ENCODE peak calls at places on chromosomes 4 and X, in six cellular contexts. F is stimulated activated naive CD4-positive, alpha-beta T cell treated with Interleukin-2 at 50 U/mL for 16 hours; E is RCC 7860; O is lung; Y is ecto neural progenitor cell; T is stimulated activated CD4-positive, alpha-beta T cell treated with anti-CD3 and anti-CD28 coated beads, Interleukin-2, amount 100 ng/mL, for 48 hours. J is an unnamed sample.

GRCh38 chr4:184536881-184537248 is 62.5 kb upstream of the IRF2 start:
- DNase-seq in T (no peak), O (no peak), E (no peak), F (no peak), Y (no peak), J (no peak)

GRCh38 chr4:113811329-113811728 is 49.8 kb upstream of the CAMK2D start:
- DNase-seq in F (no peak), O (no peak), E (no peak), T (no peak), Y (no peak), J (peak; percentile 23)

GRCh38 chr4:172758586-172759340 is 409.8 kb upstream of the GALNT7 start:
- DNase-seq in O (no peak), F (no peak), E (peak; percentile 63), Y (no peak), T (no peak), J (peak; percentile 66)

GRCh38 chr4:167025651-167026050 is 208.6 kb downstream of the SPOCK3 start:
- DNase-seq in O (no peak), T (no peak), Y (no peak), E (no peak), F (no peak), J (no peak)

GRCh38 chr4:162209706-162210105 is 45.9 kb upstream of the FSTL5 start:
- DNase-seq in F (no peak), O (no peak), E (no peak), Y (no peak), T (no peak), J (no peak)

GRCh38 chr4:117085185-117085701 is at the start of gene TRAM1L1:
- DNase-seq in T (peak; percentile 4), Y (peak; percentile 91), F (no peak), O (peak; percentile 58), E (peak; percentile 19), J (peak; percentile 51)

GRCh38 chrX:20019672-20020365 is 29.0 kb upstream of the BCLAF3 start:
- DNase-seq in E (no peak), O (no peak), Y (no peak), T (no peak), F (no peak), J (no peak)

GRCh38 chr4:128958194-128958593 is 135.1 kb downstream of the SCLT1 start:
- DNase-seq in F (no peak), O (no peak), E (no peak), T (no peak), Y (no peak), J (no peak)

GRCh38 chr4:169724251-169724650 is 33.5 kb downstream of the HPF1 start:
- DNase-seq in Y (no peak), F (no peak), E (no peak), T (no peak), O (no peak), J (peak; percentile 52)

GRCh38 chrX:103002576-103002975 is 61.4 kb downstream of the BEX1 start:
- DNase-seq in Y (no peak), E (no peak), F (no peak), T (no peak), O (no peak), J (no peak)